ENCODE peak calls at places on chromosome 16, in seven cellular contexts. Q is cardiac muscle cell, T is progenitor cell of endocrine pancreas, I is fibroblast of the aortic adventitia, A is head of caudate nucleus, Z is B cell, M is fibroblast of pulmonary artery. Y is an unnamed sample.
A peak's percentile ranks its signal among the peaks of the same experiment; 100 is the strongest.

GRCh38 chr16:81715358-81716196 is 63.5 kb upstream of the PLCG2 start:
- DNase-seq in Q (no peak), T (no peak), I (no peak), A (no peak), Z (no peak), M (no peak), Y (no peak)

GRCh38 chr16:7025616-7026190 is 306.9 kb upstream of the RBFOX1 start:
- DNase-seq in Q (peak; percentile 89), T (peak; percentile 84), I (no peak), A (peak; percentile 78), Z (no peak), M (no peak), Y (peak; percentile 0)

GRCh38 chr16:78094166-78094565 is 5.3 kb upstream of the WWOX start:
- DNase-seq in Q (no peak), T (no peak), I (no peak), A (no peak), Z (no peak), M (no peak), Y (no peak)

GRCh38 chr16:72536673-72537435 is 364.9 kb upstream of the PMFBP1 start:
- DNase-seq in Q (no peak), T (no peak), I (peak; percentile 59), A (no peak), Z (no peak), M (peak; percentile 34), Y (no peak)

GRCh38 chr16:78665373-78665772 is 565.9 kb downstream of the WWOX start:
- DNase-seq in Q (no peak), T (no peak), I (no peak), A (no peak), Z (no peak), M (no peak), Y (no peak)

GRCh38 chr16:74611721-74612120 is 4.8 kb upstream of the GLG1 start:
- DNase-seq in Q (no peak), T (no peak), I (peak; percentile 25), A (no peak), Z (no peak), M (peak; percentile 36), Y (peak; percentile 36)

GRCh38 chr16:85752511-85753420 is 1.9 kb upstream of the C16orf74 start:
- DNase-seq in Q (peak; percentile 62), T (no peak), I (no peak), A (no peak), Z (no peak), M (peak; percentile 68), Y (peak; percentile 43)

GRCh38 chr16:26857371-26857770 is 209.4 kb upstream of the C16orf82 start:
- DNase-seq in Q (no peak), T (no peak), I (no peak), A (no peak), Z (no peak), M (no peak), Y (no peak)

GRCh38 chr16:28257256-28257655 is 35.1 kb upstream of the SBK1 start:
- DNase-seq in Q (no peak), T (no peak), I (no peak), A (no peak), Z (no peak), M (no peak), Y (no peak)

GRCh38 chr16:88533381-88533831 is 36.8 kb upstream of the ZC3H18 start:
- DNase-seq in Q (no peak), T (peak; percentile 8), I (no peak), A (peak; percentile 64), Z (no peak), M (no peak), Y (peak; percentile 7)

GRCh38 chr16:4356820-4357219 is 5.7 kb upstream of the PAM16 start:
- DNase-seq in Q (no peak), T (no peak), I (no peak), A (no peak), Z (no peak), M (no peak), Y (no peak)

GRCh38 chr16:17836868-17837602 is 366.3 kb upstream of the XYLT1 start:
- DNase-seq in Q (no peak), T (no peak), I (peak; percentile 96), A (peak; percentile 30), Z (no peak), M (peak; percentile 48), Y (peak; percentile 98)

GRCh38 chr16:54000361-54000760 is 286.2 kb downstream of the IRX3 start:
- DNase-seq in Q (no peak), T (no peak), I (peak; percentile 34), A (no peak), Z (no peak), M (no peak), Y (no peak)

GRCh38 chr16:3536851-3537250 is 36.0 kb downstream of the CLUAP1 start:
- DNase-seq in Q (no peak), T (no peak), I (peak; percentile 30), A (no peak), Z (no peak), M (no peak), Y (no peak)

GRCh38 chr16:78196527-78196926 is 97.1 kb downstream of the WWOX start:
- DNase-seq in Q (no peak), T (no peak), I (no peak), A (no peak), Z (no peak), M (no peak), Y (no peak)

GRCh38 chr16:52572656-52573055 is 25.7 kb upstream of the TOX3 start:
- DNase-seq in Q (no peak), T (no peak), I (no peak), A (no peak), Z (no peak), M (no peak), Y (no peak)

GRCh38 chr16:67731071-67731810 is 12.1 kb upstream of the GFOD2 start:
- DNase-seq in Q (no peak), T (no peak), I (no peak), A (no peak), Z (no peak), M (no peak), Y (no peak)

GRCh38 chr16:11595908-11596504 is 9.3 kb upstream of the LITAF start:
- DNase-seq in Q (no peak), T (no peak), I (no peak), A (no peak), Z (no peak), M (no peak), Y (no peak)

Y was measured in brain microvascular endothelial cell.